ENCODE peak calls at places on chromosomes 5 and 9, in five cellular contexts. L, D, J, S and G are unnamed samples.

GRCh38 chr5:114789773-114790402 is 379.8 kb downstream of the TRIM36 start:
- DNase-seq in L (no peak), D (peak), J (peak), S (peak), G (no peak)

GRCh38 chr5:175921066-175921730 is 46.9 kb downstream of the THOC3 start:
- DNase-seq in L (no peak), D (no peak), J (no peak), S (no peak), G (no peak)

GRCh38 chr5:177317959-177318377 is 6.3 kb upstream of the MXD3 start:
- DNase-seq in L (peak), D (no peak), J (peak), S (peak), G (no peak)

GRCh38 chr9:118336952-118337349 is 632.7 kb downstream of the TLR4 start:
- DNase-seq in L (no peak), D (no peak), J (no peak), S (no peak), G (no peak)

GRCh38 chr5:66821626-66822429 is 225.6 kb downstream of the MAST4 start:
- DNase-seq in L (peak), D (no peak), J (peak), S (no peak), G (no peak)

GRCh38 chr9:134732392-134733110 is 90.9 kb downstream of the COL5A1 start:
- DNase-seq in L (no peak), D (no peak), J (no peak), S (no peak), G (no peak)

GRCh38 chr5:38367410-38367809 is 109.1 kb downstream of the EGFLAM start:
- DNase-seq in L (no peak), D (no peak), J (peak), S (no peak), G (no peak)

GRCh38 chr5:78647411-78647818 is 1.2 kb downstream of the LHFPL2 start:
- DNase-seq in L (peak), D (no peak), J (peak), S (peak), G (no peak)

GRCh38 chr5:127878174-127878750 is 175.1 kb downstream of the CCDC192 start:
- DNase-seq in L (peak), D (no peak), J (peak), S (peak), G (no peak)

GRCh38 chr5:160525471-160526261 is 104.0 kb downstream of the PTTG1 start:
- DNase-seq in L (no peak), D (no peak), J (no peak), S (no peak), G (no peak)

GRCh38 chr9:109304350-109304749 is 16.5 kb downstream of the EPB41L4B start:
- DNase-seq in L (no peak), D (no peak), J (no peak), S (no peak), G (no peak)

GRCh38 chr5:8839361-8840055 is 706.4 kb downstream of the SEMA5A start:
- DNase-seq in L (no peak), D (no peak), J (no peak), S (no peak), G (no peak)

GRCh38 chr9:16179566-16179965 is 626.7 kb downstream of the CCDC171 start:
- DNase-seq in L (peak), D (no peak), J (no peak), S (no peak), G (no peak)

GRCh38 chr5:119897537-119898370 is 268.4 kb downstream of the FAM170A start:
- DNase-seq in L (no peak), D (no peak), J (no peak), S (no peak), G (no peak)

GRCh38 chr5:36713541-36713940 is 107.1 kb downstream of the SLC1A3 start:
- DNase-seq in L (no peak), D (no peak), J (no peak), S (no peak), G (no peak)

GRCh38 chr5:7794823-7795222 is 56.1 kb downstream of the CFAP90 start:
- DNase-seq in L (no peak), D (no peak), J (no peak), S (no peak), G (no peak)

GRCh38 chr9:127796225-127796813 is 6.4 kb upstream of the FPGS start:
- DNase-seq in L (peak), D (no peak), J (no peak), S (no peak), G (no peak)

GRCh38 chr9:76086521-76086920 is 196.0 kb downstream of the PCSK5 start:
- DNase-seq in L (no peak), D (no peak), J (no peak), S (no peak), G (no peak)

GRCh38 chr5:128714551-128714950 is 176.5 kb upstream of the FBN2 start:
- DNase-seq in L (no peak), D (no peak), J (no peak), S (no peak), G (no peak)

GRCh38 chr9:121863931-121864330 is 212.5 kb downstream of the DAB2IP start:
- DNase-seq in L (no peak), D (no peak), J (no peak), S (no peak), G (no peak)

GRCh38 chr5:17891881-17892280 is 257.6 kb downstream of the TAF11L14 start:
- DNase-seq in L (no peak), D (no peak), J (no peak), S (no peak), G (no peak)

GRCh38 chr5:157770665-157771064 is 27.2 kb downstream of the LSM11 start:
- DNase-seq in L (no peak), D (no peak), J (no peak), S (no peak), G (no peak)

GRCh38 chr9:90466481-90466880 is 176.1 kb downstream of the DIRAS2 start:
- DNase-seq in L (no peak), D (no peak), J (no peak), S (no peak), G (no peak)

GRCh38 chr5:165502893-165503696 is 1997.7 kb downstream of the MAT2B start:
- DNase-seq in L (no peak), D (no peak), J (no peak), S (no peak), G (no peak)

GRCh38 chr9:73061131-73061530 is 90.5 kb upstream of the ANXA1 start:
- DNase-seq in L (no peak), D (no peak), J (no peak), S (no peak), G (no peak)